ENCODE peak calls at places on chromosomes 7 and 10, in eight cellular contexts. N, E, T, C, H, M, O and A are unnamed samples. For H3K4me1 and H3K27me3, the result is how much of the 10 kb centered on the place peaks cover.

GRCh38 chr7:25894002-25894901 is 257.7 kb upstream of the NFE2L3 start:
- DNase-seq in N (peak), E (peak), T (peak), C (no peak), H (no peak), M (peak), O (peak), A (no peak)

GRCh38 chr10:58385784-58386112 is 538 bp downstream of the TFAM start:
- DNase-seq in N (peak), E (peak), T (peak), C (peak), H (no peak), M (peak), O (peak), A (no peak)

GRCh38 chr10:43234471-43235041 is 32.3 kb downstream of the RASGEF1A start:
- DNase-seq in N (no peak), E (no peak), T (no peak), C (peak), H (peak), M (no peak), O (no peak), A (no peak)

GRCh38 chr10:17764142-17764541 is 12.1 kb downstream of the TMEM236 start:
- DNase-seq in N (no peak), E (no peak), T (no peak), C (no peak), H (no peak), M (no peak), O (no peak), A (no peak)

GRCh38 chr10:124740374-124741280 is 3.6 kb downstream of the FAM53B start:
- DNase-seq in N (no peak), E (no peak), T (no peak), C (peak), H (peak), M (peak), O (no peak), A (no peak)

GRCh38 chr10:104061196-104061595 is 24.5 kb downstream of the COL17A1 start:
- DNase-seq in N (no peak), E (no peak), T (no peak), C (no peak), H (no peak), M (no peak), O (no peak), A (no peak)

GRCh38 chr10:78829570-78829969 is 239.2 kb upstream of the ZMIZ1 start:
- DNase-seq in N (no peak), E (no peak), T (no peak), C (no peak), H (no peak), M (no peak), O (no peak), A (no peak)

GRCh38 chr7:92633211-92633906 is 43.2 kb upstream of the FAM133B start:
- DNase-seq in N (peak), E (peak), T (no peak), C (peak), H (no peak), M (no peak), O (no peak), A (no peak)

GRCh38 chr10:42753507-42754154 is 29.0 kb upstream of the BMS1 start:
- DNase-seq in N (no peak), E (no peak), T (peak), C (no peak), H (no peak), M (peak), O (no peak), A (no peak)

GRCh38 chr7:17236603-17237002 is 61.8 kb upstream of the AHR start:
- DNase-seq in N (no peak), E (no peak), T (no peak), C (no peak), H (no peak), M (no peak), O (no peak), A (no peak)

GRCh38 chr10:31782701-31783100 is 145.9 kb downstream of the ARHGAP12 start:
- DNase-seq in N (no peak), E (no peak), T (no peak), C (no peak), H (no peak), M (no peak), O (no peak), A (no peak)

GRCh38 chr7:13117103-13117502 is 429.7 kb downstream of the ARL4A start:
- DNase-seq in N (no peak), E (no peak), T (no peak), C (no peak), H (no peak), M (no peak), O (no peak), A (no peak)

GRCh38 chr10:44891721-44892120 is 19.4 kb upstream of the TMEM72 start:
- DNase-seq in N (no peak), E (no peak), T (no peak), C (no peak), H (no peak), M (no peak), O (no peak), A (no peak)

GRCh38 chr10:118594392-118595063 is 920 bp downstream of the PRLHR start:
- DNase-seq in N (no peak), E (peak), T (peak), C (no peak), H (no peak), M (peak), O (no peak), A (peak)

GRCh38 chr7:44884553-44885393 is 557 bp downstream of the PURB start:
- DNase-seq in N (peak), E (peak), T (peak), C (peak), H (peak), M (peak), O (peak), A (no peak)

GRCh38 chr10:118955531-118956252 is 73.8 kb upstream of the NANOS1 start:
- DNase-seq in N (peak), E (peak), T (no peak), C (no peak), H (no peak), M (no peak), O (peak), A (no peak)

GRCh38 chr7:33186187-33186586 is 56.8 kb downstream of the BBS9 start:
- DNase-seq in N (no peak), E (peak), T (peak), C (no peak), H (no peak), M (no peak), O (no peak), A (no peak)

DNA sequence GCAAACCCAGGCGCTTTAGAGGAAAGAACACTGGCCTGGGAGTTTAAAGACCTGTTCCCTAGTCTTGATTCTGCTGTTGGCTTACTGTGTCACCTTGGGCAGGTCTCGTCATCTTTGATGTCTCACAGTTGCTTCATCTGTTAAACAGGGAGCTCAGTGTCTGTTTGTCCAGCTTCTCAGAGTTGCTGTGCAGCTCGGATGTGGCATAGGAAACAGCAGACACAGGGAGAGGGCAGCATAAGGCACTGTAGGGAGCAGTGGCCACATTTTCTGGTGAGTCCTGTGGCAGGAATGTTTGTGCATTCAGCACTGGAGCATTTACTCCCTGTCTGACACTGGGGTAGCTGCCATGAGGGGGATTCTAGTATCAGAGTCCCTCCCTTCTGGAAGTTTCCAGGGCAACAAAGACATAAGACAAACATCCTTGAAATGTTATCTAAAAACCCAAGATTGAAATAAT is 2.0 kb downstream of the REPIN1 start:
- DNase-seq in N (no peak), E (no peak), T (no peak), C (no peak), H (no peak), M (no peak), O (no peak), A (no peak)
- H3K4me1 ChIP-seq in N (half or more), E (under half), T (under half), C (under half), H (half or more), M (half or more), O (half or more), A (under half)

DNA sequence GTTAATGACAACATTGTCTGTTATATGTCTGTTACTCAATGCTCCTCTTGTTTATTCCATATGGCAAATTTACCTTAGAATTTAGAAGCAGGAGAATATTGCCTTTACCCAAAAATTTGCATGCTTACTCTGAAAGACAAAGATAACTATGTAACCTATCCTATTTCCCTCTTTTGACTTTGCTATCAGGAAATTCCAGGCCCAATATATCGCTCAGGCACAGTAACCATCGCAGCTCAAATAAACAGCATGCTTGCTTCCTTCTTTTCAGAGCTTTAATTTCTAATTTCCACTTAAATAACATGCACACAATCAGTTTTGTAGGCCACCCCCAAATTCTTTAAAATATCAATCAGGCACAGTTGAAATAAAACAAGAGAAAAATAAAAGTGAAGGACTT is 57.8 kb downstream of the EBLN1 start:
- DNase-seq in N (no peak), E (no peak), T (no peak), C (no peak), H (no peak), M (no peak), O (no peak), A (no peak)
- H3K27me3 ChIP-seq in N (under half), E (under half), T (under half), C (under half), H (under half), M (under half), O (under half), A (under half)

GRCh38 chr10:48957361-48957760 is 17.7 kb upstream of the LRRC18 start:
- DNase-seq in N (no peak), E (no peak), T (no peak), C (no peak), H (no peak), M (no peak), O (no peak), A (no peak)
- H3K27ac ChIP-seq in N (no peak), E (no peak), T (no peak), C (no peak), H (no peak), M (no peak), O (no peak), A (no peak)

DNA sequence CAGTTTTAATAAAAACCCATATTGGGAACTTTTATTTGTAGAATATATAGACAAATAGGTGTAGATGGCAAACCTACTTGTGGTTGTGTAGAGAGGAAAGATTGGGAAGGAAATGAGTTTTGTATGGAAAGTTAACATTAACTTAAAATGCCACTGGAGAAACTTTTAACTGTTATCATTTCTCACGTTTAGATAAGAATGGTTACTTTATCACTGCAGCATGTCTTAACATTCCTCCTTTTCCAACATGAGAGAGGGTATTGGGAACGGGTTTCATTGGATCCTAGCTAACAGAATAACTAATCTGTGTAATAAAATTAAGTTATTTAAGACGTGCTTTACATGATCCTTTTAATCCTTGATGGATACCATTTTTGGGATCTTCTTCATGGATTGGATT is 1.8 kb downstream of the LUC7L2 start:
- DNase-seq in N (no peak), E (no peak), T (no peak), C (no peak), H (no peak), M (no peak), O (no peak), A (no peak)
- H3K4me1 ChIP-seq in N (under half), E (under half), T (under half), C (under half), H (half or more), M (under half), O (half or more), A (under half)

GRCh38 chr10:122662231-122662630 is 37.4 kb downstream of the C10orf120 start:
- DNase-seq in N (no peak), E (no peak), T (no peak), C (no peak), H (no peak), M (no peak), O (no peak), A (no peak)

GRCh38 chr10:122664501-122664900 is 35.1 kb downstream of the C10orf120 start:
- DNase-seq in N (no peak), E (no peak), T (no peak), C (no peak), H (no peak), M (no peak), O (no peak), A (no peak)

GRCh38 chr10:122663516-122664130 is 36.0 kb downstream of the C10orf120 start:
- DNase-seq in N (no peak), E (no peak), T (no peak), C (no peak), H (no peak), M (no peak), O (no peak), A (no peak)

GRCh38 chr10:122669045-122669444 is 30.6 kb downstream of the C10orf120 start:
- DNase-seq in N (no peak), E (no peak), T (no peak), C (no peak), H (no peak), M (no peak), O (no peak), A (no peak)

DNA sequence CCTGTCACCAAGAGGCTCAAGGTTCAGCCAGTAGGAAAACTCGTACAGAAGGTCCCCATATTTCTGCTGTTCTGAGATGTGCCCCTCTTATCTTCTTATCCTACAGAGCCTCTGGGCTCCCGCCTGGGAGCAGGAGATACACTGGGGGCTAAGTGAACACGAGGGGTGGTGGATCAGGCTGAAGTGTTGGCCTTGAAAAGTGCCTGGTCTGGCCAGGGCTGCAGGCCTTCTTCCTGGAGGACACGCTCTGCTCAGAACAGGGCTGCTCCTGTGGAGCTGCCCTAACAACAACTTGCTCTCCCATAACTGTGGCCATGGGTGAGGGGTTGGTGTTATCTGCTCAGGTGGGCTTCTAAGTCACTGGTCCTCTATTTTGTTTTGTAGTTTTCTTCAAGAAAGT is 33.7 kb downstream of the C10orf120 start:
- DNase-seq in N (no peak), E (no peak), T (no peak), C (no peak), H (no peak), M (no peak), O (no peak), A (no peak)
- H3K27me3 ChIP-seq in N (under half), E (half or more), T (under half), C (under half), H (under half), M (under half), O (under half), A (under half)

GRCh38 chr7:35336444-35336843 is 82.5 kb upstream of the TBX20 start:
- DNase-seq in N (no peak), E (no peak), T (peak), C (no peak), H (peak), M (no peak), O (no peak), A (no peak)
- H3K27ac ChIP-seq in N (no peak), E (no peak), T (peak), C (no peak), H (peak), M (no peak), O (no peak), A (no peak)